ENCODE peak calls at places on chromosomes 11 and 22, in five cellular contexts. P is fibroblast of the aortic adventitia, K is lower lobe of right lung, A is neuronal stem cell, W is BE2C. O is an unnamed sample.

GRCh38 chr11:73053964-73054363 is 88.2 kb downstream of the FCHSD2 start:
- DNase-seq in P (no peak), K (no peak), A (no peak), W (no peak), O (no peak)

GRCh38 chr11:46649180-46649738 is 31.9 kb downstream of the ATG13 start:
- DNase-seq in P (peak), K (no peak), A (peak), W (no peak), O (peak)

GRCh38 chr11:13343931-13344717 is 66.5 kb downstream of the BMAL1 start:
- DNase-seq in P (peak), K (no peak), A (peak), W (peak), O (peak)

GRCh38 chr22:42280836-42281235 is 10.4 kb upstream of the TCF20 start:
- DNase-seq in P (no peak), K (no peak), A (no peak), W (no peak), O (no peak)

GRCh38 chr11:58845342-58845741 is 838 bp upstream of the GLYATL2 start:
- DNase-seq in P (no peak), K (no peak), A (no peak), W (no peak), O (no peak)

GRCh38 chr11:3052109-3052479 is 5.1 kb downstream of the CARS1 start:
- DNase-seq in P (no peak), K (no peak), A (no peak), W (peak), O (no peak)

GRCh38 chr11:14380947-14381555 is 22.1 kb upstream of the RRAS2 start:
- DNase-seq in P (peak), K (peak), A (peak), W (peak), O (peak)

GRCh38 chr11:36945384-36945783 is 347.3 kb upstream of the RAG2 start:
- DNase-seq in P (peak), K (no peak), A (no peak), W (no peak), O (no peak)

GRCh38 chr11:77088236-77089003 is 14.2 kb upstream of the OMP start:
- DNase-seq in P (no peak), K (peak), A (no peak), W (no peak), O (no peak)

GRCh38 chr22:48498526-48499331 is 1328.9 kb downstream of the BRD1 start:
- DNase-seq in P (no peak), K (peak), A (no peak), W (no peak), O (no peak)

DNA sequence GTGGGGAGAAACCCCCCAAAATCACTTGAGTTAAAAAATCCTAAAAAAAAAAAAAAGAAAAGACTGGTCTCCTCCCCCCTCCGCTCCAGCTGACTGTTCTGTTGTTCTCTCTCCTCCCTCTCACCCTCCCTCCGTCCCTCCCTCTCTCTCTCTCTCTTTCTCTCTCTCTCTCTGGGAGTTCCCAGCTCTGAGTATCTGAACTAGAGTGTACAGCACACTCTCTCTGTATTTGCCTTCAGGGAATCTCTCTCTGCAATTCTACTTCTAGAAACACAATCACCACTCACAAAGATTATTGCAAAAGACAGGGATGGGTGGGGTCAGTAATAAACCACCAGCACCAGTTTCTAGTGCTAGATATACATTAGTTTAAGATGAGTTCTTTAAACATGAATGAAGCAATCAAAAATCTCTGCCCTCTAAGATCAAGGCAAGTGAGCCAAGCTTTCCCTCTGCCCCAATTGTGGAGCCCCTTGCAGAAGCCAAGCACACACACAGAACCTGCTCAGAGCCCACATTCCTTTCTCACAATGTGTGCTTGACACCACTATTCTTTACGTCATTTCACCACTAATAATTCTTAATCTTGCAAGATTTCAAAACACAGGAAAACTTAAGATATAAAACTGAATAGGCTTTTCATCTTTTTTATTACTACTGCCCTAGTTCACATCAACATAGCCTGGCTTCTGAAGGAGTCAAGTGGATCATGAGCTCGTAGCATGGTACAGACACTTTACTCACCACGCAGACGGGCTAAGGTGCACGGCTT is 133.5 kb downstream of the RBFOX2 start:
- DNase-seq in P (peak), K (no peak), A (no peak), W (no peak), O (peak)
- H3K4me3 ChIP-seq in P (peak), K (peak), A (no peak), W (no peak), O (no peak)

GRCh38 chr11:12088531-12088930 is 21.9 kb upstream of the MICAL2 start:
- DNase-seq in P (no peak), K (no peak), A (no peak), W (no peak), O (peak)
- H3K4me3 ChIP-seq in P (no peak), K (no peak), A (no peak), W (no peak), O (no peak)

GRCh38 chr11:1460396-1460795 is 26.2 kb downstream of the MOB2 start:
- DNase-seq in P (no peak), K (peak), A (no peak), W (no peak), O (no peak)

GRCh38 chr11:1460994-1461805 is 25.4 kb downstream of the MOB2 start:
- DNase-seq in P (no peak), K (no peak), A (no peak), W (no peak), O (no peak)

GRCh38 chr11:1458340-1459218 is 28.0 kb downstream of the MOB2 start:
- DNase-seq in P (no peak), K (peak), A (peak), W (peak), O (no peak)

GRCh38 chr11:1459219-1459575 is 27.4 kb downstream of the MOB2 start:
- DNase-seq in P (no peak), K (no peak), A (no peak), W (no peak), O (no peak)

DNA sequence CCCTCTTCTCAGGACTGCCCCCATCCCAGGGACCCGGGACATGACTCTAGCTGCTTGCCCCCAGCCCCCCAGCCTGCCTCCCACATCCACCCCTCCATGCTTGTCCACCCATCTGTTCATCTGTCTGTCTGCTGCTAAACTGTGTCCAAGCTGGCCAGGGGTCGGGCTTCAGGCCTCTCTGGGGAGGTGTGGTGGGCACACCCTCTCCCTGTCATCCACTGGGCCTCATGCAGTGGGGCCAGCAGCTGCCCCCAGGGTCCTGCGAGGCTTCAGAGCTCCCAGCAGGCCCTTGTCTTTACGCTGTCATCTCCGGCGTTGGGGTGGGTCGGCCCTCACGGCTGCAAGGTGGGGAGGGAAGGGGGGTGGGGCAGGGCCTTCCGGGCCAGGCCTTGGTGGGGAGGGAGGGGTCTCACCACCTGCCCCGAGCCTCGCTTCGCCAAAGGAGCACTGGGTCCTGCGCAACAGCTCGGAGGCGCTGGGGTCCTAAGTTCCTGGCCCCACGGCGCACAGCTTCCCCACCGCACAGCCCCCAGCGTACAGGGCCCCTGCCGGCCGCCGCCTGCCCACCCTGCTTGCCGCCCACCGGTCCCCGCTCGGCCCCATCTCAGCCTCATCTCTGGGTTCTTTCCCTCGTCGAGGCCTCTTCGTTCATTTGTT is 26.7 kb downstream of the MOB2 start:
- DNase-seq in P (no peak), K (no peak), A (no peak), W (no peak), O (no peak)
- H3K4me3 ChIP-seq in P (no peak), K (no peak), A (no peak), W (no peak), O (no peak)

DNA sequence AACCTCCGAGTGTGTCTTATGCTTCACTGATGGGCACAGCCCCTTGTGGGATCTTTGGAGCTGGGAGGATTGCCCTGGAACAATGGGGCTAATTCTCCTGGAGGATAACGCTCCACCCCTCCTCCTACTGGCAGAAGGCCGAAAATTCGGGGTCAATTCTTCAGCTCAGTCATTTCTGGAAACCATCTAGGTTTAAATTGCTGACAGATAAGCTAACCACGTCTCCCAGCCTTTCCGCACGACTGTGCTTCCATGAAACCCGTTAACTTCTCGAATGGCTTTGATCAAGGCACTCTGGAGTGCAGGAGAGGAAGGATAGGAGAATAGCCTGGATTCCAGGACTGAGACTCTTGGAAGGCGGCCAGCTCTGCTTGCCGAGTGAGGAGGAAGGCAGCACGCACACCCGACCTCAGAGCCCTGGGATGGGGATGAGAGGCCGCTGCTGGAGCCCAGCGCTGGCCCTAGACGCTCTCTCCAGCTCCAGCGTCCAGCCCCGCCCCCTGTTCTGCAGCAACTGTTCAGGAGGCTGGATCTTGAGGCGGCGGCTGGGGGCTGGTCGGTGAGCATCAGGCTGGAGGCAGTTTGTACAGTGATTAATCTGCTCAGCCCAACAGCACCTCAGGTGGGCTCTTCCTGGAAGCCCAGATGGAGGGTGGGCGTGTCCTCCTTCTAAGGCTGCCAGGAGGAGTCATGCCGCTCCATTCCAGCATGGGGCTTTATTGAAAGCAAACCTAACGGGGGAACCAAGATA is 176.7 kb upstream of the NCAM1 start:
- DNase-seq in P (peak), K (no peak), A (no peak), W (peak), O (no peak)
- H3K4me3 ChIP-seq in P (peak), K (no peak), A (no peak), W (peak), O (no peak)

GRCh38 chr22:32473388-32473952 is 1.1 kb upstream of the FBXO7 start:
- DNase-seq in P (peak), K (no peak), A (peak), W (peak), O (no peak)
- H3K4me3 ChIP-seq in P (peak), K (peak), A (peak), W (peak), O (no peak)